ENCODE peak calls at places on chromosome 20, in ten cellular contexts. X, F, I, P, N, A, Z, C, Y and R are unnamed samples.

GRCh38 chr20:59385461-59385860 is 85.0 kb downstream of the EDN3 start:
- DNase-seq in X (peak; percentile 30), F (no peak), A (no peak), Y (no peak), C (no peak), P (no peak), Z (no peak), I (no peak), N (peak; percentile 56), R (no peak)

GRCh38 chr20:51732454-51732791 is 35.8 kb downstream of the ATP9A start:
- DNase-seq in C (no peak), N (no peak), I (no peak), P (no peak), F (no peak), X (no peak), Y (no peak), A (no peak), Z (no peak), R (no peak)

GRCh38 chr20:50689864-50690263 is 1.5 kb downstream of the RIPOR3 start:
- DNase-seq in A (no peak), F (peak; percentile 18), Z (no peak), P (no peak), X (no peak), N (no peak), I (no peak), C (no peak), Y (no peak), R (no peak)

GRCh38 chr20:8082999-8083398 is 49.1 kb upstream of the PLCB1 start:
- DNase-seq in F (no peak), N (no peak), P (no peak), C (no peak), Z (no peak), X (no peak), Y (no peak), A (no peak), I (no peak), R (no peak)

GRCh38 chr20:58839474-58839874 is 11.2 kb downstream of the GNAS-AS1 start:
- DNase-seq in Z (no peak), P (no peak), I (no peak), Y (no peak), C (peak; percentile 54), F (peak; percentile 80), N (peak; percentile 76), X (peak; percentile 44), A (no peak), R (no peak)

GRCh38 chr20:42957014-42957694 is 232.6 kb downstream of the PTPRT start:
- DNase-seq in P (no peak), N (no peak), X (no peak), Y (no peak), I (no peak), C (no peak), A (no peak), F (no peak), Z (no peak), R (no peak)

GRCh38 chr20:19528286-19529030 is 229.6 kb upstream of the RIN2 start:
- DNase-seq in C (no peak), N (no peak), F (no peak), I (no peak), Y (no peak), A (no peak), X (no peak), P (no peak), Z (no peak), R (no peak)

GRCh38 chr20:13852321-13852720 is 67.5 kb downstream of the NDUFAF5 start:
- DNase-seq in A (no peak), Z (no peak), N (no peak), Y (no peak), P (no peak), F (no peak), I (no peak), C (no peak), X (no peak), R (no peak)

GRCh38 chr20:63412889-63413288 is 51.7 kb upstream of the CHRNA4 start:
- DNase-seq in C (no peak), A (no peak), N (no peak), Z (no peak), Y (no peak), X (no peak), F (no peak), P (no peak), I (no peak), R (no peak)

GRCh38 chr20:5390719-5391118 is 74.0 kb upstream of the PROKR2 start:
- DNase-seq in C (no peak), X (no peak), I (no peak), N (no peak), P (no peak), Y (no peak), F (no peak), Z (no peak), A (no peak), R (no peak)

GRCh38 chr20:60447703-60448102 is 489.5 kb downstream of the CDH26 start:
- DNase-seq in A (no peak), Y (no peak), C (no peak), Z (no peak), I (no peak), P (no peak), N (no peak), F (no peak), X (no peak), R (no peak)

GRCh38 chr20:51022803-51023616 is at the start of gene KCNG1:
- DNase-seq in F (peak; percentile 91), A (no peak), C (peak; percentile 78), I (no peak), X (no peak), P (no peak), Z (no peak), N (peak; percentile 86), Y (no peak), R (no peak)

GRCh38 chr20:21725892-21726291 is 20.4 kb downstream of the PAX1 start:
- DNase-seq in X (no peak), N (peak; percentile 35), A (no peak), C (no peak), P (no peak), Z (no peak), F (no peak), Y (no peak), I (no peak), R (no peak)

GRCh38 chr20:10304474-10305046 is 85.9 kb downstream of the SNAP25 start:
- DNase-seq in A (no peak), X (no peak), F (no peak), Y (no peak), N (no peak), P (no peak), C (no peak), I (no peak), Z (no peak), R (no peak)

GRCh38 chr20:58944610-58945009 is 36.4 kb upstream of the NELFCD start:
- DNase-seq in F (no peak), X (no peak), Z (no peak), A (no peak), P (no peak), N (no peak), I (no peak), C (no peak), Y (no peak), R (no peak)

GRCh38 chr20:53278555-53278954 is 306.4 kb downstream of the TSHZ2 start:
- DNase-seq in N (no peak), Z (no peak), A (no peak), I (no peak), P (no peak), C (no peak), X (no peak), F (no peak), Y (no peak), R (no peak)

GRCh38 chr20:43507150-43508080 is at the start of gene L3MBTL1:
- DNase-seq in P (no peak), C (peak; percentile 33), I (no peak), F (peak; percentile 79), A (no peak), X (no peak), Y (no peak), N (peak; percentile 83), Z (no peak), R (no peak)

GRCh38 chr20:52941803-52942202 is 30.4 kb upstream of the TSHZ2 start:
- DNase-seq in I (no peak), Y (no peak), Z (no peak), N (no peak), A (no peak), X (no peak), P (no peak), C (no peak), F (no peak), R (no peak)

GRCh38 chr20:46117704-46118467 is at the start of gene CD40:
- DNase-seq in A (peak; percentile 61), P (peak; percentile 40), N (peak; percentile 95), F (no peak), I (peak; percentile 36), C (peak; percentile 81), Z (peak; percentile 52), Y (peak; percentile 28), X (peak; percentile 91), R (no peak)

GRCh38 chr20:60113024-60113724 is 155.0 kb downstream of the CDH26 start:
- DNase-seq in Z (no peak), Y (no peak), A (no peak), F (no peak), I (no peak), X (no peak), P (no peak), N (no peak), C (no peak), R (no peak)

GRCh38 chr20:64212750-64213149 is 42.8 kb upstream of the PCMTD2 start:
- DNase-seq in A (no peak), I (no peak), N (no peak), C (no peak), X (no peak), P (no peak), F (no peak), Y (no peak), Z (no peak), R (no peak)

GRCh38 chr20:48626226-48626937 is 201.4 kb downstream of the PREX1 start:
- DNase-seq in I (no peak), P (no peak), F (no peak), X (no peak), C (peak; percentile 17), A (no peak), Z (no peak), N (no peak), Y (no peak), R (no peak)

GRCh38 chr20:53126185-53126584 is 154.0 kb downstream of the TSHZ2 start:
- DNase-seq in N (no peak), Y (no peak), F (no peak), X (no peak), Z (no peak), P (no peak), I (no peak), A (no peak), C (no peak), R (no peak)

GRCh38 chr20:52958206-52958605 is 14.0 kb upstream of the TSHZ2 start:
- DNase-seq in N (no peak), X (no peak), A (no peak), F (no peak), I (no peak), P (no peak), C (no peak), Y (no peak), Z (no peak), R (no peak)

GRCh38 chr20:24785141-24785924 is 163.7 kb upstream of the CST7 start:
- DNase-seq in Z (no peak), X (no peak), A (no peak), F (no peak), I (no peak), P (no peak), C (no peak), N (no peak), Y (no peak), R (peak; percentile 69)

GRCh38 chr20:59143326-59143725 is 20.3 kb upstream of the ZNF831 start:
- DNase-seq in P (no peak), C (no peak), I (no peak), Z (no peak), A (no peak), Y (no peak), X (no peak), N (no peak), F (no peak), R (no peak)

GRCh38 chr20:63743210-63743970 is 3.8 kb downstream of the SLC2A4RG start:
- DNase-seq in P (no peak), N (no peak), A (no peak), Y (no peak), I (no peak), X (no peak), C (no peak), F (peak; percentile 15), Z (no peak), R (no peak)

GRCh38 chr20:19396466-19397081 is 184.1 kb downstream of the SLC24A3 start:
- DNase-seq in C (no peak), Z (no peak), A (no peak), P (no peak), I (no peak), X (no peak), Y (no peak), N (no peak), F (no peak), R (no peak)